ENCODE peak calls at places on chromosome 3, in eight cellular contexts. M is NCI-H1694; E is caudate nucleus; D is GM20000; N is BJ; K is activated CD8-positive, alpha-beta memory T cell treated with anti-CD3 and anti-CD28 coated beads, Interleukin-2, amount 50 U/mL, for 48 hours; G is ovary; P is stimulated activated CD4-positive, alpha-beta T cell treated with anti-CD3 and anti-CD28 coated beads, Interleukin-2, amount 100 ng/mL, for 24 hours. Q is an unnamed sample.

GRCh38 chr3:43766672-43767465 is 76.1 kb downstream of the ABHD5 start:
- DNase-seq in E (no peak), K (no peak), N (peak), P (no peak), M (no peak), D (no peak), G (no peak), Q (no peak)

GRCh38 chr3:20316238-20316637 is 130.2 kb upstream of the SGO1 start:
- DNase-seq in E (no peak), K (no peak), N (no peak), P (no peak), M (no peak), G (no peak), D (no peak), Q (no peak)

GRCh38 chr3:16842710-16843270 is 42.0 kb upstream of the PLCL2 start:
- DNase-seq in G (no peak), N (no peak), E (no peak), D (no peak), M (no peak), P (no peak), K (no peak), Q (no peak)

GRCh38 chr3:141065841-141066592 is 14.9 kb downstream of the SPSB4 start:
- DNase-seq in K (peak), M (no peak), E (no peak), P (no peak), G (no peak), N (no peak), D (no peak), Q (no peak)

GRCh38 chr3:10365791-10366190 is 44.9 kb upstream of the SEC13 start:
- DNase-seq in K (no peak), P (no peak), M (no peak), E (no peak), G (no peak), N (no peak), D (no peak), Q (no peak)

GRCh38 chr3:112464264-112464663 is 35.0 kb downstream of the BTLA start:
- DNase-seq in M (no peak), P (no peak), K (no peak), E (no peak), N (no peak), D (no peak), G (no peak), Q (no peak)

GRCh38 chr3:45055411-45056143 is 29.5 kb downstream of the CLEC3B start:
- DNase-seq in K (no peak), G (no peak), E (no peak), P (no peak), D (no peak), N (peak), M (no peak), Q (no peak)

GRCh38 chr3:160754371-160754854 is 1.6 kb upstream of the PPM1L start:
- DNase-seq in E (peak), K (no peak), D (peak), G (peak), M (no peak), P (no peak), N (no peak), Q (no peak)

GRCh38 chr3:51280171-51280570 is 104.9 kb upstream of the MANF start:
- DNase-seq in E (peak), N (no peak), P (no peak), D (no peak), K (no peak), G (no peak), M (no peak), Q (no peak)

GRCh38 chr3:37987751-37988179 is 2.8 kb upstream of the VILL start:
- DNase-seq in D (no peak), P (no peak), G (no peak), M (no peak), E (no peak), N (no peak), K (no peak), Q (no peak)